ENCODE peak calls at places on chromosomes 13 and 19, in seven cellular contexts. R is mesendoderm; H is esophagus squamous epithelium; Z is adrenal gland; J is fibroblast of lung; V is CD8-positive, alpha-beta T cell; D is SK-N-MC. E is an unnamed sample.

GRCh38 chr13:22517544-22517943 is 663.2 kb upstream of the SGCG start:
- DNase-seq in R (peak), H (no peak), Z (no peak), J (peak), V (no peak), D (no peak), E (no peak)

GRCh38 chr13:96650301-96650886 is 343.9 kb downstream of the OXGR1 start:
- DNase-seq in R (peak), H (no peak), Z (no peak), J (peak), V (no peak), D (no peak), E (no peak)

GRCh38 chr19:40650749-40651305 is 39.6 kb downstream of the NUMBL start:
- DNase-seq in R (no peak), H (no peak), Z (no peak), J (peak), V (no peak), D (no peak), E (no peak)

GRCh38 chr19:44602071-44602470 is 11.3 kb upstream of the IGSF23 start:
- DNase-seq in R (no peak), H (no peak), Z (no peak), J (no peak), V (no peak), D (no peak), E (no peak)

GRCh38 chr19:23709347-23709746 is 22.3 kb upstream of the ZNF675 start:
- DNase-seq in R (no peak), H (no peak), Z (no peak), J (no peak), V (no peak), D (no peak), E (no peak)

GRCh38 chr19:34504273-34504808 is 22.8 kb downstream of the WTIP start:
- DNase-seq in R (no peak), H (no peak), Z (no peak), J (no peak), V (peak), D (no peak), E (no peak)

GRCh38 chr19:47310323-47310722 is 662 bp downstream of the C5AR1 start:
- DNase-seq in R (no peak), H (no peak), Z (no peak), J (no peak), V (no peak), D (no peak), E (no peak)

GRCh38 chr19:3084943-3085342 is 9.2 kb upstream of the GNA11 start:
- DNase-seq in R (no peak), H (no peak), Z (no peak), J (no peak), V (no peak), D (no peak), E (no peak)

GRCh38 chr13:89061821-89062220 is 1390.7 kb downstream of the SLITRK5 start:
- DNase-seq in R (no peak), H (no peak), Z (no peak), J (no peak), V (no peak), D (no peak), E (no peak)

GRCh38 chr19:54478677-54479266 is 5.7 kb upstream of the CDC42EP5 start:
- DNase-seq in R (peak), H (no peak), Z (no peak), J (peak), V (no peak), D (no peak), E (no peak)

GRCh38 chr19:17327654-17328516 is 6.8 kb downstream of the ANO8 start:
- DNase-seq in R (peak), H (no peak), Z (peak), J (peak), V (peak), D (no peak), E (no peak)

GRCh38 chr19:31378404-31378803 is 29.2 kb upstream of the TSHZ3 start:
- DNase-seq in R (no peak), H (no peak), Z (no peak), J (peak), V (no peak), D (no peak), E (no peak)

GRCh38 chr19:1085053-1085658 is 10.0 kb downstream of the POLR2E start:
- DNase-seq in R (no peak), H (no peak), Z (no peak), J (no peak), V (no peak), D (no peak), E (no peak)

GRCh38 chr19:46841458-46842083 is 9.1 kb downstream of the AP2S1 start:
- DNase-seq in R (no peak), H (no peak), Z (peak), J (peak), V (no peak), D (no peak), E (no peak)

GRCh38 chr19:9037415-9038062 is 27.3 kb upstream of the MUC16 start:
- DNase-seq in R (no peak), H (no peak), Z (no peak), J (no peak), V (no peak), D (no peak), E (no peak)

GRCh38 chr19:15265849-15266248 is 33.6 kb upstream of the EPHX3 start:
- DNase-seq in R (no peak), H (no peak), Z (peak), J (peak), V (no peak), D (no peak), E (peak)

GRCh38 chr19:48718711-48719231 is 754 bp downstream of the MAMSTR start:
- DNase-seq in R (peak), H (no peak), Z (no peak), J (no peak), V (no peak), D (no peak), E (no peak)

GRCh38 chr19:52992109-52993004 is 21.4 kb upstream of the ERVV-1 start:
- DNase-seq in R (peak), H (no peak), Z (peak), J (no peak), V (no peak), D (no peak), E (peak)

GRCh38 chr19:1223018-1223855 is 14.6 kb downstream of the CBARP start:
- DNase-seq in R (peak), H (no peak), Z (no peak), J (no peak), V (no peak), D (no peak), E (no peak)

GRCh38 chr13:106567421-106568224 is at the start of gene ARGLU1:
- DNase-seq in R (peak), H (peak), Z (peak), J (peak), V (peak), D (peak), E (peak)

GRCh38 chr13:101942038-101942437 is 459.8 kb downstream of the FGF14 start:
- DNase-seq in R (peak), H (no peak), Z (no peak), J (peak), V (no peak), D (peak), E (no peak)

GRCh38 chr19:16829822-16830289 is 658 bp downstream of the SIN3B start:
- DNase-seq in R (no peak), H (no peak), Z (no peak), J (no peak), V (peak), D (no peak), E (no peak)

GRCh38 chr19:29497686-29498436 is 27.9 kb upstream of the VSTM2B start:
- DNase-seq in R (no peak), H (no peak), Z (no peak), J (no peak), V (no peak), D (no peak), E (no peak)

GRCh38 chr19:2315818-2316353 is 7.9 kb upstream of the LINGO3 start:
- DNase-seq in R (peak), H (no peak), Z (peak), J (peak), V (peak), D (no peak), E (no peak)

GRCh38 chr19:39362682-39363657 is 20.7 kb downstream of the SAMD4B start:
- DNase-seq in R (no peak), H (no peak), Z (no peak), J (peak), V (no peak), D (no peak), E (no peak)

GRCh38 chr19:40232479-40232878 is 6.0 kb upstream of the CCNP start:
- DNase-seq in R (no peak), H (no peak), Z (no peak), J (no peak), V (no peak), D (no peak), E (no peak)

GRCh38 chr19:13093407-13094284 is 9.0 kb downstream of the LYL1 start:
- DNase-seq in R (peak), H (no peak), Z (peak), J (peak), V (peak), D (peak), E (peak)
- H3K27ac ChIP-seq in R (no peak), H (peak), Z (no peak), J (no peak), V (no peak), D (peak), E (peak)

DNA sequence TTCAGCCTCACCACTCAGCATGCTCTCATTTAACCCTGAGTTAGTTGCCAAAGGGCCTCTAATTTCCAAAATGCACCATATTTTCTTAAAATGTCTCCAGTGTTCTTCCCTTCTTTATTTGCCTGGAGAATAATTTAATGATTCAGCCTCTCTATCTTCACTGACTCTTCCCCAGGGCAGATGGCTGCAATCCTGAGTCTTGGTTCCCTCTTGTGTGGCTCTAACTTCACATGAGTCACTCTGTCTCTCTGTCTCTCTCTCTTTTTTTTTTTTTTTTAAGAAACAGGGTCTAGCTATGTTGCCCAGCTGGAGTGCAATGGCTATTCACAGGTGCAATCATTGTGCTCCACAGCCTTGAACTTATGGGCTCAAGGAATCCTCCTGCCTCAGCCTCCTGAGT is 251.4 kb downstream of the VWA8 start:
- DNase-seq in R (no peak), H (no peak), Z (no peak), J (no peak), V (no peak), D (no peak), E (no peak)
- H3K27ac ChIP-seq in R (no peak), H (no peak), Z (no peak), J (no peak), V (no peak), D (no peak), E (no peak)

GRCh38 chr19:19171110-19171672 is 1.1 kb upstream of the MEF2B start:
- DNase-seq in R (no peak), H (no peak), Z (no peak), J (no peak), V (no peak), D (no peak), E (no peak)
- H3K27ac ChIP-seq in R (no peak), H (no peak), Z (no peak), J (no peak), V (no peak), D (no peak), E (no peak)

GRCh38 chr19:10805758-10806247 is 30.2 kb downstream of the TMED1 start:
- DNase-seq in R (no peak), H (no peak), Z (no peak), J (no peak), V (no peak), D (no peak), E (no peak)
- H3K27ac ChIP-seq in R (no peak), H (no peak), Z (no peak), J (no peak), V (no peak), D (no peak), E (no peak)

DNA sequence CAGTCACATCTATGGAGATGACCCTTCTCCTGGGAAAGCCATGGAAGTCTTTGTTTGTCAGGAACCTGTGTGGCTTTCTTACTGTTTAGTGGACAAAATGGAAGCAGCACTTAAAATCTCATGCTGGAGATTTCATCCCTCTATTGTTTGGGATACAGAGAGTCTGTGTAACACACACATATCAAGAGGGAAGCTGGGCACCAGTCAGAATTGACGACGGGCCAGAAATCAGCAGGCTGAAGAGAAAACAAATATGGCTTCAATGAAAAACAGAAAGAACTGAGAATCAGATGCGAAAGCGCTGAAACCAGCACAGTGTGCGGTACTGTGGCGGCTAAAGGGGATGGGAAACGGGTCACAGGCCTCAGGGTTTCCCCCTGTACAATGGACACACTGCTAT is 72.2 kb upstream of the WASF3 start:
- DNase-seq in R (no peak), H (no peak), Z (no peak), J (no peak), V (no peak), D (no peak), E (peak)
- H3K27ac ChIP-seq in R (no peak), H (no peak), Z (no peak), J (no peak), V (no peak), D (no peak), E (peak)

DNA sequence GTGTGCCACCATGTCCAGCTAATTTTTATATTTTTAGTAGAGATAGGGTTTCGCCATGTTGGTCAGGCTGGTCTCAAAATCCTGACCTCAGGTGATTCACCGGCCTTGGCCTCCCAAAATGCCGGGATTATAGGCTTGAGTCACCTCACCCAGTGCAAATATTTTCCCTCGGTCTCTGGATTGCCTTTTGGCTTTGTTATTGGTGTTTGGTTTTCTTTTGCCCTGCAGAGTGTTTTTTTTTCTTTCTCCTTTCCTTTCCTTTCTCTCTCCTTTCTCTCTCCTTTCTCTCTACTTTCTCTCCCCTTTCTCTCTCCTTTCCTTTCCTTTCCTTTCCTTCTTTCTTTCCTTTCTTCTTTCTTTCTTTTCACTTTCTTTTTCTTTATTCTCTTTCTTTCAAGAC is 33.2 kb downstream of the KDM4B start:
- DNase-seq in R (no peak), H (no peak), Z (peak), J (no peak), V (no peak), D (no peak), E (no peak)
- H3K27ac ChIP-seq in R (no peak), H (no peak), Z (peak), J (peak), V (no peak), D (no peak), E (peak)

E was measured in suprapubic skin.